ENCODE peak calls at places on chromosomes 16 and 17, in eight cellular contexts. G, B, V, C, Y, D, K and J are unnamed samples.

GRCh38 chr17:78958556-78959191 is 21.0 kb downstream of the LGALS3BP start:
- DNase-seq in G (no peak), B (no peak), V (no peak), C (no peak), Y (no peak), D (peak), K (no peak), J (no peak)

GRCh38 chr17:64732336-64733006 is 70.4 kb upstream of the SMURF2 start:
- DNase-seq in G (peak), B (no peak), V (peak), C (peak), Y (no peak), D (no peak), K (no peak), J (no peak)

GRCh38 chr17:10292057-10292931 is 80.5 kb downstream of the MYH13 start:
- DNase-seq in G (no peak), B (no peak), V (no peak), C (no peak), Y (no peak), D (no peak), K (no peak), J (no peak)

GRCh38 chr16:59886021-59886420 is 1151.9 kb upstream of the GOT2 start:
- DNase-seq in G (no peak), B (no peak), V (no peak), C (no peak), Y (no peak), D (no peak), K (no peak), J (no peak)

GRCh38 chr16:11202260-11203091 is 53.5 kb downstream of the SOCS1 start:
- DNase-seq in G (no peak), B (no peak), V (no peak), C (peak), Y (no peak), D (no peak), K (no peak), J (no peak)

GRCh38 chr17:43722921-43723665 is 35.5 kb downstream of the SOST start:
- DNase-seq in G (no peak), B (no peak), V (no peak), C (no peak), Y (no peak), D (no peak), K (no peak), J (no peak)

GRCh38 chr16:62035115-62036092 is 834 bp downstream of the CDH8 start:
- DNase-seq in G (no peak), B (no peak), V (no peak), C (no peak), Y (no peak), D (no peak), K (no peak), J (no peak)

GRCh38 chr16:14377326-14377725 is 252.7 kb downstream of the PARN start:
- DNase-seq in G (no peak), B (no peak), V (no peak), C (peak), Y (no peak), D (no peak), K (no peak), J (no peak)

GRCh38 chr17:62966426-62967110 is 533 bp downstream of the TANC2 start:
- DNase-seq in G (no peak), B (no peak), V (no peak), C (peak), Y (peak), D (peak), K (no peak), J (peak)